ENCODE peak calls at places on chromosomes 11 and 22, in six cellular contexts. D is HTR-8/SVneo; E is NCI-H2081; N is left lung; J is NCI-H1105 treated with DMSO at 0.1 percent for 48 hours; I is stimulated activated CD4-positive, alpha-beta T cell treated with anti-CD3 and anti-CD28 coated beads, Interleukin-2, amount 100 ng/mL, for 48 hours. B is an unnamed sample.

GRCh38 chr22:27125539-27125938 is 468.2 kb downstream of the MIAT start:
- DNase-seq in D (no peak), E (no peak), N (no peak), J (no peak), I (no peak), B (no peak)

GRCh38 chr11:63769044-63769718 is 606 bp upstream of the ZFTA start:
- DNase-seq in D (peak; percentile 35), E (no peak), N (peak; percentile 41), J (no peak), I (no peak), B (peak; percentile 56)

GRCh38 chr22:26323013-26323412 is 106.0 kb upstream of the ASPHD2 start:
- DNase-seq in D (no peak), E (no peak), N (no peak), J (no peak), I (no peak), B (no peak)

GRCh38 chr11:15336016-15336415 is 221.3 kb downstream of the INSC start:
- DNase-seq in D (no peak), E (no peak), N (no peak), J (no peak), I (no peak), B (no peak)

GRCh38 chr11:46252373-46252914 is 25.0 kb upstream of the CREB3L1 start:
- DNase-seq in D (no peak), E (no peak), N (no peak), J (no peak), I (no peak), B (no peak)

GRCh38 chr22:29870574-29870973 is 12.4 kb upstream of the MTMR3 start:
- DNase-seq in D (no peak), E (no peak), N (no peak), J (no peak), I (no peak), B (no peak)

GRCh38 chr11:129410561-129410960 is 34.9 kb downstream of the BARX2 start:
- DNase-seq in D (no peak), E (no peak), N (no peak), J (no peak), I (no peak), B (no peak)

GRCh38 chr11:40337118-40337517 is 1122.3 kb downstream of the LRRC4C start:
- DNase-seq in D (no peak), E (no peak), N (no peak), J (no peak), I (no peak), B (no peak)

GRCh38 chr22:50398698-50399648 is 55.8 kb downstream of the PPP6R2 start:
- DNase-seq in D (no peak), E (peak; percentile 3), N (no peak), J (peak; percentile 69), I (no peak), B (no peak)

GRCh38 chr11:44269369-44270351 is 40.3 kb downstream of the ALX4 start:
- DNase-seq in D (peak; percentile 50), E (no peak), N (no peak), J (no peak), I (no peak), B (no peak)

GRCh38 chr22:46241397-46242007 is 8.6 kb downstream of the CDPF1 start:
- DNase-seq in D (no peak), E (no peak), N (no peak), J (no peak), I (no peak), B (no peak)

GRCh38 chr11:3645552-3645951 is 624 bp downstream of the ART1 start:
- DNase-seq in D (no peak), E (no peak), N (no peak), J (no peak), I (no peak), B (no peak)

GRCh38 chr22:37906364-37907008 is 389 bp downstream of the MICALL1 start:
- DNase-seq in D (peak; percentile 28), E (no peak), N (no peak), J (no peak), I (peak; percentile 28), B (peak; percentile 65)

GRCh38 chr11:86861810-86862209 is 61.5 kb downstream of the PRSS23 start:
- DNase-seq in D (no peak), E (no peak), N (no peak), J (no peak), I (no peak), B (no peak)

GRCh38 chr11:12808519-12808918 is 134.3 kb downstream of the TEAD1 start:
- DNase-seq in D (no peak), E (peak; percentile 8), N (no peak), J (no peak), I (no peak), B (no peak)

B was measured in GM12891.